ENCODE peak calls at places on chromosome 10, in four cellular contexts. S is ovary, I is tibial artery, B is gastrocnemius medialis. V is an unnamed sample. For H3K4me1, the result is how much of the 10 kb centered on the place peaks cover.

GRCh38 chr10:115918812-115919211 is 354.2 kb downstream of the GFRA1 start:
- DNase-seq in S (no peak), I (no peak), B (no peak), V (no peak)

GRCh38 chr10:89327803-89328441 is at the start of gene IFIT3:
- DNase-seq in S (peak), I (peak), B (peak), V (peak)

GRCh38 chr10:34520084-34520483 is 295.0 kb downstream of the PARD3 start:
- DNase-seq in S (no peak), I (no peak), B (no peak), V (no peak)

GRCh38 chr10:88089498-88089897 is 226.1 kb downstream of the PTEN start:
- DNase-seq in S (no peak), I (peak), B (no peak), V (no peak)

GRCh38 chr10:66455304-66455703 is 470.5 kb upstream of the LRRTM3 start:
- DNase-seq in S (no peak), I (no peak), B (no peak), V (no peak)

GRCh38 chr10:74156919-74157289 is 5.9 kb downstream of the ADK start:
- DNase-seq in S (peak), I (no peak), B (no peak), V (no peak)

GRCh38 chr10:103192089-103192450 is 1.0 kb downstream of the NT5C2 start:
- DNase-seq in S (no peak), I (peak), B (no peak), V (no peak)

GRCh38 chr10:25725917-25726716 is 207.9 kb upstream of the MYO3A start:
- DNase-seq in S (no peak), I (no peak), B (no peak), V (no peak)

GRCh38 chr10:50551894-50552293 is 71.9 kb downstream of the SGMS1 start:
- DNase-seq in S (no peak), I (no peak), B (no peak), V (no peak)

GRCh38 chr10:110643670-110644597 is at the start of gene RBM20:
- DNase-seq in S (no peak), I (peak), B (peak), V (peak)

GRCh38 chr10:21556527-21556926 is 22.5 kb downstream of the MLLT10 start:
- DNase-seq in S (no peak), I (no peak), B (no peak), V (no peak)

GRCh38 chr10:35784751-35785150 is 142.7 kb upstream of the FZD8 start:
- DNase-seq in S (no peak), I (no peak), B (no peak), V (no peak)

GRCh38 chr10:61197022-61197421 is 253.0 kb upstream of the RHOBTB1 start:
- DNase-seq in S (no peak), I (no peak), B (no peak), V (no peak)

GRCh38 chr10:93616844-93617360 is 4.6 kb downstream of the PDE6C start:
- DNase-seq in S (no peak), I (no peak), B (no peak), V (no peak)

GRCh38 chr10:11159543-11160215 is 142.0 kb downstream of the CELF2 start:
- DNase-seq in S (no peak), I (no peak), B (no peak), V (no peak)

GRCh38 chr10:8462565-8462964 is 408.1 kb downstream of the GATA3 start:
- DNase-seq in S (no peak), I (no peak), B (no peak), V (no peak)

GRCh38 chr10:3531097-3531645 is 253.8 kb downstream of the KLF6 start:
- DNase-seq in S (no peak), I (no peak), B (no peak), V (no peak)

GRCh38 chr10:70115948-70116682 is 16.5 kb downstream of the AIFM2 start:
- DNase-seq in S (peak), I (no peak), B (no peak), V (peak)

GRCh38 chr10:6171891-6172354 is 30.8 kb upstream of the PFKFB3 start:
- DNase-seq in S (peak), I (peak), B (peak), V (peak)
- H3K27ac ChIP-seq in S (no peak), I (peak), B (peak), V (no peak)

DNA sequence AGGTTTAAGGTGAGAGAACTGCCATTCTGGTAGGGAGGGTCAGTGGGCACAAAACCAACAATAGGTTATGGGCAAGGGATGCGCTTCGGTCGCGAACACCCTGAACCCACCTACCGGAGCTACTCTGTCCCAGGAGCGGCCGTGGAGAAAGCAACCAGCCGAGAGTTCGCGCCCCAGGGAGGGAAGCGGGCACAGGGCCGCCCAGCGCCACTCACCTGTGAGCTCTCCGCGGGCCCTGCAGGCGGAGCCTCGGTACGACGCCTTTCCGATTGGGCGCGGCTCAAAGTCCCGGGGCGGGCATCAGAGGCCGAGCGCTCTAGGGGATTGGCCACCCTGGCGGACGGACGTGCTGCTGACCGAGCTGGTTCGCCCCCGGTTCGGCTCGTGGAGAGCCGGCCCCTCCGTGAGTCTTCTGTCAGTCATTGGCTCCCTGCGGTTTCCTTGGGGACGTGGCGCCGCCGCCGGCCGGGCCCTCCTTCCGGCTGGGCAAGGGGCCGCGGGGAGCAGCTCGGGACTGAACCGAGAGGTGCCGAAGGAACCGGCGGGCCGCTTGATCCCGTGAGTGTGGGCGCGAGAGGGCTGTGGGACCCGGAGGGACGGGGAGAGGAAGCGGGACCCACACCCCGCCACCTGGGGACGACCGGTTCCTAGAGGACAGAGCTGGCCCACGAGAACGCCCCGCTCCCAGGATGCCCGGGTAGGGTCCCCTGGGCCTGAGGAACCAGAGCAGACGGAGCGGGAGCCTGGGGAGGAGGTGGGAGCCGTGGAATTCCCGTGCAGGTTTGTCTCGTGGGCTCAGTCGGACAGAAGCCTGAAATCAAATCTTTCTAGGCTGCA is at the start of gene ENTPD7:
- DNase-seq in S (peak), I (peak), B (peak), V (peak)
- H3K4me1 ChIP-seq in S (under half), I (under half), B (under half), V (under half)

GRCh38 chr10:114175667-114176066 is 1.7 kb upstream of the CCDC186 start:
- DNase-seq in S (no peak), I (no peak), B (no peak), V (no peak)

GRCh38 chr10:114174462-114175190 is 623 bp upstream of the CCDC186 start:
- DNase-seq in S (no peak), I (peak), B (peak), V (peak)

GRCh38 chr10:114173680-114174461 is at the start of gene CCDC186:
- DNase-seq in S (peak), I (peak), B (peak), V (peak)

GRCh38 chr10:114172776-114173555 is 1.0 kb downstream of the CCDC186 start:
- DNase-seq in S (no peak), I (no peak), B (no peak), V (no peak)

GRCh38 chr10:114172241-114172640 is 1.8 kb downstream of the CCDC186 start:
- DNase-seq in S (no peak), I (no peak), B (no peak), V (no peak)
- H3K27ac ChIP-seq in S (no peak), I (peak), B (peak), V (peak)

DNA sequence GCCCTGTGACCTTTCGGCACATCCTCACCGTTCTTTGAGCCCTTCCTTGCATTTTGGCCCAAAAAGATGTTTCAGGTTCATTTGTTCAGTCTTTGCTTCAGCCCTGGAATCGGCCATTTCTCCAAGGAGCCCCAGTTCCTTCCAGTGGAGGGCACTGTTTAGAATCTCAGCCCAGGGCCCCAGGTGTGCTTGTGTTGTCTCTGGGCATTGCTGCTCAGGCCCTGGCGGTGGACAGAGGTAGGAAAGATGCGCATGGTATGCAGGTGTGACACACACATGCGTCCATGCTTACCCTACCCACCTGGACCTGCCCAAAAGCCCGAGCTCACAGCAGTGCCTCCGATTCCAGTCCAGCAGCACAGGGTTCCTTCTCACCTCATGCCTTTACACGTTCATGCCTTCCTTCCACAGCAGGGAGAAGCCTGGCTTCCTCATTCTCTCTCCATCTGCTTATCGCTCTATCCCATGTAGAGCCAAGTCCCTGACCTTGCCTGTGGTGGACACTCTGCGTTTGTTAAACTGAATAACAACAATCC is 70.6 kb downstream of the LHPP start:
- DNase-seq in S (no peak), I (no peak), B (no peak), V (no peak)
- H3K4me1 ChIP-seq in S (under half), I (under half), B (under half), V (under half)

GRCh38 chr10:33234779-33235178 is 99.7 kb downstream of the NRP1 start:
- DNase-seq in S (no peak), I (no peak), B (no peak), V (peak)
- H3K27ac ChIP-seq in S (no peak), I (peak), B (peak), V (peak)

GRCh38 chr10:81876253-81876731 is 1.3 kb downstream of the NRG3 start:
- DNase-seq in S (no peak), I (no peak), B (no peak), V (no peak)

GRCh38 chr10:81873231-81873931 is 1.6 kb upstream of the NRG3 start:
- DNase-seq in S (no peak), I (no peak), B (no peak), V (no peak)

GRCh38 chr10:81875680-81876252 is 772 bp downstream of the NRG3 start:
- DNase-seq in S (no peak), I (no peak), B (no peak), V (no peak)

GRCh38 chr10:81873932-81874816 is 820 bp upstream of the NRG3 start:
- DNase-seq in S (no peak), I (no peak), B (no peak), V (peak)

DNA sequence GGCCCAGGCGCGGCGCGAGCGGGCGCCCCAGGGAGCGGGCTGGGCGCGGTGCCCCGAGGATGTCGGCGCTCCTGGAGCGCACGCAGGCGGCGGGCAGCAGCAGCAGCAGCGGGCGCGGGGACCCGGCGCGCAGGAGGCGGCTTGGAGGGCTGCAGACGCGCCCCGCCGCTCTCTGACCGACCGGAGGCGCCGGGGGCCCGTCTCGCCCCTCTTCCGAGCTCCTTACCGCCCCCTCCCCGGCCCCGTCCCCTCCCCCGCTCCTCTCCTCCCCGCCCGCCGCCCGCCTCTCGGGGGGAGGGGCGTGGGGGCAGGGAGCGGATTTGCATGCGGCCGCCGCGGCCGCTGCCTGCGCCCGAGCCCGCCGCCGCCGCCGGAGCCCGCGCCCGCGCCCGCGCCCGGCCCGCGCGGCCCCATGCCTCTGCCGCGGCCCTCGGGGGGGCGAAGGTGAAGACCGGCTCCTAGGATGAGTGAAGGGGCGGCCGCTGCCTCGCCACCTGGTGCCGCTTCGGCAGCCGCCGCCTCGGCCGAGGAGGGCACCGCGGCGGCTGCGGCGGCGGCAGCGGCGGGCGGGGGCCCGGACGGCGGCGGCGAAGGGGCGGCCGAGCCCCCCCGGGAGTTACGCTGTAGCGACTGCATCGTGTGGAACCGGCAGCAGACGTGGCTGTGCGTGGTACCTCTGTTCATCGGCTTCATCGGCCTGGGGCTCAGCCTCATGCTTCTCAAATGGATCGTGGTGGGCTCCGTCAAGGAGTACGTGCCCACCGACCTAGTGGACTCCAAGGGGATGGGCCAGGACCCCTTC is at the start of gene NRG3:
- DNase-seq in S (no peak), I (no peak), B (no peak), V (no peak)
- H3K4me1 ChIP-seq in S (under half), I (under half), B (under half), V (under half)

DNA sequence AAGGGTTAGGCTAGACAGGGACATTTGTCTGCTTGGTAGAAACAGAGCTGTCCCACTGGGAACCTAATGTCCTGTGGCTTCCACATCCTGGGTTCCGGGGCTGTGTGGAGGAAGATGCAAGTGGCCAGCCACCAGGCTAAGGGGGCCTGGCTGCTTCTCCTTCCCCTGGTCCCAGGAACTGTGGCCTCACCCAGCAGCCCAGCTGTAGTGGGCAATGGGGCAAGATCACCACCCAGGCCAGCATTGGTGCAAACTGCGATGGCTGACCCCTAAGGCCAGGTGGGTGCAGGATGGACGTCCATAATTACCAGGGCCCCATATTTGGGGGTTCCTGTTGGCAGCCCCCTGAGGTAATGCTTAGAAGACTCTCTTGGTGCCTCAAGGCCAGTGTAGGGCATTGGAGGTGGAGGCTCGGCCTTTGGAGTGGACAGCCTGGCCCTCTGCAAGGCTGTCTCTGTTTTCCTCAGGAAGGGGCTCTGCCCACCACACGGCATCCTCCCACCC is 226.7 kb downstream of the TCF7L2 start:
- DNase-seq in S (no peak), I (no peak), B (no peak), V (no peak)
- H3K27ac ChIP-seq in S (no peak), I (peak), B (no peak), V (no peak)

DNA sequence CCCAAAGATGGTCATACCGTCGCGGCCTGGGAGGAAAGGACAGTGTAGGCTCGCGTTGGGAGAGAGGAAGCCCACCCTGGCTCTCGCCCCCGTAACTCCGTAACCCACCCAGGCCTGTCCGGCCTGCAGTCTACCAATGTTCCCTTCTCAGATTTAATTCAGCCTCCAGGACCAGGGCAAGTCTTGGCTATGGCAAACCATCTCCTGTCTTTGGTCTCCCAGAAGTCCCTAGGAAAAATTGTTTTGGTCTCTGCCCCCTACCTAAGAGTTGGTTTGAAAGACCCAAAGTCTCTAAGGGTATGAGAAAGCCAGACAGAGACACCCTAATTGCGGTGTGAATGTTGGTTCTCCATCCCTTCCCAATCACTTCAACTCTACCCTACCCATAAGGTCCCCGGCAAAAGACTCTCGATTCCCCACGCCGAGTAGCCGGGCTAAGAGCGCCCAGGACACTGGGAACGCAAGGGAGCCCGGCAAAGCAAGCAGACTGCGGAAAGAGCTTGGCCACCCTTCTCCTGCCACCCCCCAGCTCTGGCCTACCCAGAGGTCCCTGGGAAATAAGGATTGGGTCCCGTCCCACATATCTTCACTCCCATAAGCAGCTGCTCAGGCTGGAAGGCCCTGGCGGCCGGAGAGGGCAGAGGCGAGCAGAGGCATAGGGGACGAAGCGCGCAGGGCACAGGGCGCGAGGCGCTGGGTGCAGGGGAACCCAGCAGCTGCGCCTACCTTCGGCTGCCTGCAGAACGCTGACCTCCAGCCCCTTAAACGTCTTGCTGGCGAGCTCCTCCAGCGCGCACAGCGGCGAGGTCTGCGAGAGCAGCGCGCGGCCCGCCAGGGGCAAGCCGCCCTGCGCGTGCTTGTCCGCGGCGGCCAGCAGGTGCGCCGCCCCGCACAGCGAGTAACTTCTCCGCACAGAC is 1.2 kb downstream of the LBX1 start:
- DNase-seq in S (no peak), I (no peak), B (no peak), V (no peak)
- H3K4me1 ChIP-seq in S (under half), I (half or more), B (under half), V (under half)

GRCh38 chr10:121627810-121628209 is 29.6 kb upstream of the FGFR2 start:
- DNase-seq in S (no peak), I (peak), B (no peak), V (no peak)
- H3K27ac ChIP-seq in S (no peak), I (no peak), B (no peak), V (no peak)

V was measured in aorta.